ENCODE peak calls at places on chromosomes 13 and 19, in four cellular contexts. Q is CD4-positive, alpha-beta memory T cell; G is NCI-H446; C is brain microvascular endothelial cell. O is an unnamed sample.

GRCh38 chr19:15529774-15530372 is 21.5 kb downstream of the CYP4F22 start:
- DNase-seq in G (no peak), Q (no peak), C (no peak), O (no peak)

GRCh38 chr19:7224205-7224833 is 69.9 kb downstream of the INSR start:
- DNase-seq in C (no peak), G (peak), Q (no peak), O (no peak)

GRCh38 chr13:57877596-57877995 is 246.1 kb downstream of the PCDH17 start:
- DNase-seq in C (no peak), G (no peak), Q (no peak), O (no peak)

GRCh38 chr13:83215627-83216026 is 666.6 kb downstream of the SLITRK1 start:
- DNase-seq in Q (no peak), G (no peak), C (peak), O (no peak)

GRCh38 chr13:53151692-53152421 is 123.2 kb downstream of the OLFM4 start:
- DNase-seq in Q (no peak), G (peak), C (peak), O (no peak)

GRCh38 chr13:34751492-34751891 is 190.6 kb upstream of the NBEA start:
- DNase-seq in Q (no peak), C (no peak), G (no peak), O (no peak)

GRCh38 chr13:42354246-42355117 is 82.5 kb downstream of the AKAP11 start:
- DNase-seq in C (peak), G (peak), Q (peak), O (no peak)

GRCh38 chr19:31533114-31533513 is 183.9 kb upstream of the TSHZ3 start:
- DNase-seq in C (no peak), G (no peak), Q (no peak), O (no peak)

GRCh38 chr13:33640832-33641231 is 177.1 kb upstream of the RFC3 start:
- DNase-seq in Q (no peak), C (no peak), G (no peak), O (no peak)

GRCh38 chr19:31314156-31314555 is 35.1 kb downstream of the TSHZ3 start:
- DNase-seq in Q (no peak), C (no peak), G (no peak), O (no peak)

GRCh38 chr13:32019612-32020233 is 11.9 kb upstream of the FRY start:
- DNase-seq in C (peak), Q (no peak), G (peak), O (no peak)

GRCh38 chr19:38816131-38816750 is 3.5 kb upstream of the LGALS4 start:
- DNase-seq in G (no peak), Q (no peak), C (no peak), O (no peak)

O was measured in Right ventricle myocardium inferior.